ENCODE peak calls at places on chromosomes 3 and 15, in eight cellular contexts. One of them, this sample, is unnamed.

GRCh38 chr3:48952510-48953118 is 34.0 kb downstream of the ARIH2 start:
- DNase-seq in cerebellum: no peak
- DNase-seq in nucleus accumbens: no peak
- DNase-seq in fibroblast of pulmonary artery: peak
- DNase-seq in BE2C: peak
- DNase-seq in cardiac fibroblast: peak
- DNase-seq in stomach: peak
- DNase-seq in activated naive CD8-positive, alpha-beta T cell treated with anti-CD3 and anti-CD28 coated beads, Interleukin-2, amount 50 U/mL, for 24 hours: peak
- DNase-seq in this sample: no peak

GRCh38 chr3:161104561-161105551 is at the start of gene B3GALNT1:
- DNase-seq in cardiac fibroblast: peak
- DNase-seq in fibroblast of pulmonary artery: peak
- DNase-seq in activated naive CD8-positive, alpha-beta T cell treated with anti-CD3 and anti-CD28 coated beads, Interleukin-2, amount 50 U/mL, for 24 hours: peak
- DNase-seq in nucleus accumbens: peak
- DNase-seq in cerebellum: peak
- DNase-seq in stomach: peak
- DNase-seq in BE2C: peak
- DNase-seq in this sample: peak

GRCh38 chr3:194571491-194571941 is 61.7 kb downstream of the TMEM44 start:
- DNase-seq in activated naive CD8-positive, alpha-beta T cell treated with anti-CD3 and anti-CD28 coated beads, Interleukin-2, amount 50 U/mL, for 24 hours: no peak
- DNase-seq in cardiac fibroblast: no peak
- DNase-seq in BE2C: no peak
- DNase-seq in stomach: no peak
- DNase-seq in fibroblast of pulmonary artery: peak
- DNase-seq in nucleus accumbens: no peak
- DNase-seq in cerebellum: no peak
- DNase-seq in this sample: no peak

GRCh38 chr3:49158108-49158709 is 7.9 kb downstream of the CCDC71 start:
- DNase-seq in nucleus accumbens: no peak
- DNase-seq in activated naive CD8-positive, alpha-beta T cell treated with anti-CD3 and anti-CD28 coated beads, Interleukin-2, amount 50 U/mL, for 24 hours: peak
- DNase-seq in stomach: peak
- DNase-seq in cardiac fibroblast: no peak
- DNase-seq in fibroblast of pulmonary artery: no peak
- DNase-seq in BE2C: peak
- DNase-seq in cerebellum: no peak
- DNase-seq in this sample: no peak

GRCh38 chr3:18466136-18466535 is 41.0 kb upstream of the SATB1 start:
- DNase-seq in cardiac fibroblast: no peak
- DNase-seq in nucleus accumbens: no peak
- DNase-seq in BE2C: no peak
- DNase-seq in stomach: no peak
- DNase-seq in activated naive CD8-positive, alpha-beta T cell treated with anti-CD3 and anti-CD28 coated beads, Interleukin-2, amount 50 U/mL, for 24 hours: no peak
- DNase-seq in cerebellum: no peak
- DNase-seq in fibroblast of pulmonary artery: no peak
- DNase-seq in this sample: no peak

GRCh38 chr3:125615256-125615655 is 20.0 kb upstream of the OSBPL11 start:
- DNase-seq in nucleus accumbens: no peak
- DNase-seq in activated naive CD8-positive, alpha-beta T cell treated with anti-CD3 and anti-CD28 coated beads, Interleukin-2, amount 50 U/mL, for 24 hours: no peak
- DNase-seq in stomach: no peak
- DNase-seq in cardiac fibroblast: no peak
- DNase-seq in cerebellum: no peak
- DNase-seq in fibroblast of pulmonary artery: no peak
- DNase-seq in BE2C: no peak
- DNase-seq in this sample: no peak

GRCh38 chr3:97942801-97943546 is 29.3 kb downstream of the RIOX2 start:
- DNase-seq in cardiac fibroblast: no peak
- DNase-seq in nucleus accumbens: no peak
- DNase-seq in fibroblast of pulmonary artery: no peak
- DNase-seq in activated naive CD8-positive, alpha-beta T cell treated with anti-CD3 and anti-CD28 coated beads, Interleukin-2, amount 50 U/mL, for 24 hours: no peak
- DNase-seq in BE2C: no peak
- DNase-seq in stomach: no peak
- DNase-seq in cerebellum: no peak
- DNase-seq in this sample: no peak

GRCh38 chr3:13142552-13143380 is 69.5 kb upstream of the IQSEC1 start:
- DNase-seq in activated naive CD8-positive, alpha-beta T cell treated with anti-CD3 and anti-CD28 coated beads, Interleukin-2, amount 50 U/mL, for 24 hours: no peak
- DNase-seq in fibroblast of pulmonary artery: no peak
- DNase-seq in stomach: no peak
- DNase-seq in cerebellum: no peak
- DNase-seq in BE2C: no peak
- DNase-seq in nucleus accumbens: no peak
- DNase-seq in cardiac fibroblast: no peak
- DNase-seq in this sample: no peak

GRCh38 chr3:8503461-8503860 is 1.8 kb downstream of the LMCD1 start:
- DNase-seq in fibroblast of pulmonary artery: no peak
- DNase-seq in activated naive CD8-positive, alpha-beta T cell treated with anti-CD3 and anti-CD28 coated beads, Interleukin-2, amount 50 U/mL, for 24 hours: no peak
- DNase-seq in stomach: no peak
- DNase-seq in nucleus accumbens: no peak
- DNase-seq in BE2C: no peak
- DNase-seq in cerebellum: no peak
- DNase-seq in cardiac fibroblast: no peak
- DNase-seq in this sample: no peak

GRCh38 chr3:171712168-171712938 is 97.9 kb downstream of the PLD1 start:
- DNase-seq in fibroblast of pulmonary artery: peak
- DNase-seq in cardiac fibroblast: peak
- DNase-seq in cerebellum: no peak
- DNase-seq in activated naive CD8-positive, alpha-beta T cell treated with anti-CD3 and anti-CD28 coated beads, Interleukin-2, amount 50 U/mL, for 24 hours: no peak
- DNase-seq in stomach: no peak
- DNase-seq in BE2C: no peak
- DNase-seq in nucleus accumbens: no peak
- DNase-seq in this sample: no peak

GRCh38 chr15:40871749-40872617 is 2.1 kb downstream of the RHOV start:
- DNase-seq in cardiac fibroblast: no peak
- DNase-seq in nucleus accumbens: no peak
- DNase-seq in cerebellum: no peak
- DNase-seq in fibroblast of pulmonary artery: no peak
- DNase-seq in BE2C: no peak
- DNase-seq in stomach: peak
- DNase-seq in activated naive CD8-positive, alpha-beta T cell treated with anti-CD3 and anti-CD28 coated beads, Interleukin-2, amount 50 U/mL, for 24 hours: peak
- DNase-seq in this sample: no peak

GRCh38 chr3:73143821-73144237 is 82.4 kb downstream of the EBLN2 start:
- DNase-seq in cardiac fibroblast: no peak
- DNase-seq in cerebellum: no peak
- DNase-seq in activated naive CD8-positive, alpha-beta T cell treated with anti-CD3 and anti-CD28 coated beads, Interleukin-2, amount 50 U/mL, for 24 hours: no peak
- DNase-seq in BE2C: no peak
- DNase-seq in fibroblast of pulmonary artery: no peak
- DNase-seq in stomach: no peak
- DNase-seq in nucleus accumbens: no peak
- DNase-seq in this sample: no peak

GRCh38 chr3:43364926-43365325 is 78.6 kb downstream of the SNRK start:
- DNase-seq in fibroblast of pulmonary artery: no peak
- DNase-seq in nucleus accumbens: no peak
- DNase-seq in cerebellum: no peak
- DNase-seq in BE2C: no peak
- DNase-seq in cardiac fibroblast: no peak
- DNase-seq in stomach: no peak
- DNase-seq in activated naive CD8-positive, alpha-beta T cell treated with anti-CD3 and anti-CD28 coated beads, Interleukin-2, amount 50 U/mL, for 24 hours: no peak
- DNase-seq in this sample: no peak

GRCh38 chr15:48693474-48693873 is 48.0 kb upstream of the FBN1 start:
- DNase-seq in BE2C: no peak
- DNase-seq in nucleus accumbens: no peak
- DNase-seq in cerebellum: no peak
- DNase-seq in cardiac fibroblast: peak
- DNase-seq in stomach: no peak
- DNase-seq in activated naive CD8-positive, alpha-beta T cell treated with anti-CD3 and anti-CD28 coated beads, Interleukin-2, amount 50 U/mL, for 24 hours: no peak
- DNase-seq in fibroblast of pulmonary artery: no peak
- DNase-seq in this sample: no peak

GRCh38 chr3:16836505-16837237 is 48.1 kb upstream of the PLCL2 start:
- DNase-seq in nucleus accumbens: no peak
- DNase-seq in stomach: no peak
- DNase-seq in cerebellum: no peak
- DNase-seq in fibroblast of pulmonary artery: no peak
- DNase-seq in BE2C: no peak
- DNase-seq in activated naive CD8-positive, alpha-beta T cell treated with anti-CD3 and anti-CD28 coated beads, Interleukin-2, amount 50 U/mL, for 24 hours: no peak
- DNase-seq in cardiac fibroblast: no peak
- DNase-seq in this sample: no peak

GRCh38 chr3:19997502-19997901 is 14.6 kb downstream of the PP2D1 start:
- DNase-seq in activated naive CD8-positive, alpha-beta T cell treated with anti-CD3 and anti-CD28 coated beads, Interleukin-2, amount 50 U/mL, for 24 hours: no peak
- DNase-seq in fibroblast of pulmonary artery: no peak
- DNase-seq in nucleus accumbens: no peak
- DNase-seq in stomach: no peak
- DNase-seq in cardiac fibroblast: no peak
- DNase-seq in cerebellum: no peak
- DNase-seq in BE2C: no peak
- DNase-seq in this sample: no peak

GRCh38 chr15:74631935-74632560 is 16.4 kb downstream of the CLK3 start:
- DNase-seq in activated naive CD8-positive, alpha-beta T cell treated with anti-CD3 and anti-CD28 coated beads, Interleukin-2, amount 50 U/mL, for 24 hours: peak
- DNase-seq in cardiac fibroblast: peak
- DNase-seq in fibroblast of pulmonary artery: peak
- DNase-seq in stomach: peak
- DNase-seq in nucleus accumbens: peak
- DNase-seq in BE2C: peak
- DNase-seq in cerebellum: peak
- DNase-seq in this sample: peak

GRCh38 chr15:29776859-29777258 is 45.4 kb downstream of the TJP1 start:
- DNase-seq in fibroblast of pulmonary artery: no peak
- DNase-seq in BE2C: no peak
- DNase-seq in cerebellum: no peak
- DNase-seq in cardiac fibroblast: no peak
- DNase-seq in stomach: no peak
- DNase-seq in activated naive CD8-positive, alpha-beta T cell treated with anti-CD3 and anti-CD28 coated beads, Interleukin-2, amount 50 U/mL, for 24 hours: no peak
- DNase-seq in nucleus accumbens: no peak
- DNase-seq in this sample: no peak

GRCh38 chr3:64554086-64554920 is 133.5 kb downstream of the ADAMTS9 start:
- DNase-seq in cardiac fibroblast: no peak
- DNase-seq in cerebellum: no peak
- DNase-seq in activated naive CD8-positive, alpha-beta T cell treated with anti-CD3 and anti-CD28 coated beads, Interleukin-2, amount 50 U/mL, for 24 hours: no peak
- DNase-seq in nucleus accumbens: no peak
- DNase-seq in BE2C: no peak
- DNase-seq in fibroblast of pulmonary artery: no peak
- DNase-seq in stomach: no peak
- DNase-seq in this sample: no peak

GRCh38 chr3:72227536-72228070 is 442.7 kb upstream of the PROK2 start:
- DNase-seq in cardiac fibroblast: peak
- DNase-seq in cerebellum: no peak
- DNase-seq in fibroblast of pulmonary artery: peak
- DNase-seq in stomach: no peak
- DNase-seq in nucleus accumbens: no peak
- DNase-seq in activated naive CD8-positive, alpha-beta T cell treated with anti-CD3 and anti-CD28 coated beads, Interleukin-2, amount 50 U/mL, for 24 hours: no peak
- DNase-seq in BE2C: no peak
- DNase-seq in this sample: no peak